ENCODE peak calls at places on chromosome 18, in seven cellular contexts. B is left ventricle myocardium inferior, H is spleen, M is upper lobe of left lung, T is BE2C, L is hepatocyte, A is astrocyte of the spinal cord. K is an unnamed sample.

GRCh38 chr18:35711227-35711626 is 129.7 kb downstream of the GALNT1 start:
- DNase-seq in B (no peak), H (no peak), M (no peak), T (no peak), L (no peak), A (no peak), K (peak)

GRCh38 chr18:21191596-21192307 is 50.3 kb upstream of the GREB1L start:
- DNase-seq in B (peak), H (no peak), M (peak), T (peak), L (peak), A (peak), K (peak)

GRCh38 chr18:70448588-70448987 is 159.7 kb downstream of the SOCS6 start:
- DNase-seq in B (no peak), H (no peak), M (no peak), T (no peak), L (no peak), A (no peak), K (no peak)

GRCh38 chr18:39523281-39523680 is 1957.7 kb upstream of the CELF4 start:
- DNase-seq in B (no peak), H (no peak), M (peak), T (no peak), L (peak), A (peak), K (peak)

GRCh38 chr18:57430166-57430958 is 4.8 kb upstream of the ONECUT2 start:
- DNase-seq in B (no peak), H (no peak), M (no peak), T (no peak), L (no peak), A (no peak), K (no peak)

GRCh38 chr18:24515721-24516120 is 55.3 kb downstream of the HRH4 start:
- DNase-seq in B (no peak), H (no peak), M (no peak), T (no peak), L (no peak), A (no peak), K (no peak)

GRCh38 chr18:59265246-59266018 is 7.8 kb downstream of the RAX start:
- DNase-seq in B (no peak), H (no peak), M (no peak), T (peak), L (no peak), A (no peak), K (peak)

GRCh38 chr18:69490813-69491212 is 90.1 kb downstream of the DOK6 start:
- DNase-seq in B (no peak), H (no peak), M (no peak), T (peak), L (no peak), A (peak), K (peak)

GRCh38 chr18:64409511-64409910 is 260.6 kb upstream of the LINC00305 start:
- DNase-seq in B (no peak), H (no peak), M (no peak), T (peak), L (peak), A (peak), K (no peak)

GRCh38 chr18:78662879-78663278 is 316.7 kb upstream of the SALL3 start:
- DNase-seq in B (no peak), H (no peak), M (no peak), T (no peak), L (no peak), A (no peak), K (no peak)

GRCh38 chr18:59039449-59039848 is 100.2 kb upstream of the SEC11C start:
- DNase-seq in B (no peak), H (peak), M (no peak), T (no peak), L (no peak), A (no peak), K (no peak)

GRCh38 chr18:26406854-26407517 is 141.4 kb downstream of the KCTD1 start:
- DNase-seq in B (no peak), H (no peak), M (no peak), T (no peak), L (no peak), A (no peak), K (no peak)

GRCh38 chr18:26403451-26403850 is 144.9 kb downstream of the KCTD1 start:
- DNase-seq in B (no peak), H (no peak), M (no peak), T (no peak), L (no peak), A (no peak), K (peak)

GRCh38 chr18:26407721-26408601 is 140.4 kb downstream of the KCTD1 start:
- DNase-seq in B (no peak), H (no peak), M (no peak), T (no peak), L (no peak), A (no peak), K (no peak)

GRCh38 chr18:26406294-26406693 is 142.1 kb downstream of the KCTD1 start:
- DNase-seq in B (no peak), H (no peak), M (no peak), T (no peak), L (no peak), A (no peak), K (no peak)

DNA sequence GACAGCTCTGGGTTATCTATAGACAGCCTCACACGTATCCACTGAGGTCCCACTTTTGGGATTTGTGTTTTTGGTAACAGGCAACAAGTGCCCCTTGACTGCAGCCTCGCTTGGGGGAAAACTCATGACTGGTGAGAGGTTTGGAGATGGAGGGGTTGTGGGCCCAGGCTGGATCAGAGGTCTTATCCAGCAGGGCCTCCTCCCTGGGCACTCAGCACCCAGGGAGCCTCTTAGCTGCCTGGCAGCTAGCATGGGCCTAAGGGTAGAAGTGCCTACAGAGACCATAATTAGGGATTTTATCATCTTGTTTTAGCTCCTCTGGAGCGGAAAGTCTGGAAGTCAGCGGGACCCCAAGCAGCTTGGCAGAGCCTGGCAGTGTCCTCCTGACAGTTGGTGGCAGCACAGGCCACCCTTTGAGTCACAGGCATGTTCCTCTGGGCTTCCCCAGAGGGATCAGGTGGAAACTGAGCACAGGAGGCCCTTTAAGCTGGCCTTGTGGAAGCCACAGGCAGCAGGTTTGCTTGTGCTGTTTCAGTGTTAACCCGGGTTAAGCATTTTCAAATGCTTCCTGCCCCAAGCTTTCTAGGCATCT is 143.1 kb downstream of the KCTD1 start:
- DNase-seq in B (peak), H (no peak), M (peak), T (peak), L (peak), A (peak), K (peak)
- TF ChIP-seq CTCF in B (peak), H (no peak), M (peak), T (peak), L (peak), A (peak), K (peak)

GRCh38 chr18:54261894-54262293 is 7.4 kb upstream of the POLI start:
- DNase-seq in B (no peak), H (no peak), M (peak), T (no peak), L (no peak), A (no peak), K (no peak)
- H3K4me3 ChIP-seq in B (no peak), H (no peak), M (no peak), T (no peak), L (no peak), A (no peak), K (no peak)

GRCh38 chr18:37553633-37554398 is 11.8 kb downstream of the CELF4 start:
- DNase-seq in B (no peak), H (peak), M (no peak), T (no peak), L (peak), A (no peak), K (no peak)
- TF ChIP-seq CTCF in B (peak), H (no peak), M (peak), T (peak), L (peak), A (no peak), K (no peak)

GRCh38 chr18:63154350-63155152 is 165.0 kb downstream of the BCL2 start:
- DNase-seq in B (no peak), H (no peak), M (no peak), T (no peak), L (no peak), A (no peak), K (no peak)

GRCh38 chr18:63157293-63158011 is 162.1 kb downstream of the BCL2 start:
- DNase-seq in B (no peak), H (no peak), M (no peak), T (no peak), L (no peak), A (no peak), K (no peak)

GRCh38 chr18:63155169-63155852 is 164.3 kb downstream of the BCL2 start:
- DNase-seq in B (peak), H (peak), M (peak), T (peak), L (peak), A (no peak), K (no peak)

GRCh38 chr18:63158012-63158631 is 161.4 kb downstream of the BCL2 start:
- DNase-seq in B (no peak), H (no peak), M (no peak), T (no peak), L (no peak), A (no peak), K (no peak)

GRCh38 chr18:63155910-63156773 is 163.4 kb downstream of the BCL2 start:
- DNase-seq in B (no peak), H (no peak), M (no peak), T (no peak), L (no peak), A (no peak), K (no peak)
- H3K4me3 ChIP-seq in B (peak), H (no peak), M (no peak), T (no peak), L (no peak), A (no peak), K (no peak)

DNA sequence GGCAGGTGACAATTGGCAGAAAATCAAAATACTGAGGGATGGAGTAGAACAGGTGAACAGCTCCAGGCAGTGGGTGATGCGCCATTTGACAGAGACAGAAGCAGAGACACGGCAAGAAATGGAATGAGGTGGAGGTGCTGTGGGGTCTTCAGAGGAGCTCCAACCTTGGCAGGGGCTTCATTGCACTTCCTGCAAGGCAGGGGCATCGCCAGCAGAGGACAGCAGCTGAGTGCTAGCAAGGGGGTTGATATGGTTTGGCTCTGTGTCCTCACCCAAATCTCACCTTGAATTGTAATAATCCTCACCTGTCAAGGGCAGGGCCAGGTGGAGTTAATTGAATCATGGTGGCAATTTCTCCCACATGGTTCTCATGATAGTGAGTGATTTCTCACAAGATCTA is 42.8 kb downstream of the CCDC68 start:
- DNase-seq in B (no peak), H (no peak), M (no peak), T (no peak), L (no peak), A (no peak), K (no peak)
- TF ChIP-seq CTCF in B (no peak), H (no peak), M (no peak), T (peak), L (no peak), A (no peak), K (no peak)

DNA sequence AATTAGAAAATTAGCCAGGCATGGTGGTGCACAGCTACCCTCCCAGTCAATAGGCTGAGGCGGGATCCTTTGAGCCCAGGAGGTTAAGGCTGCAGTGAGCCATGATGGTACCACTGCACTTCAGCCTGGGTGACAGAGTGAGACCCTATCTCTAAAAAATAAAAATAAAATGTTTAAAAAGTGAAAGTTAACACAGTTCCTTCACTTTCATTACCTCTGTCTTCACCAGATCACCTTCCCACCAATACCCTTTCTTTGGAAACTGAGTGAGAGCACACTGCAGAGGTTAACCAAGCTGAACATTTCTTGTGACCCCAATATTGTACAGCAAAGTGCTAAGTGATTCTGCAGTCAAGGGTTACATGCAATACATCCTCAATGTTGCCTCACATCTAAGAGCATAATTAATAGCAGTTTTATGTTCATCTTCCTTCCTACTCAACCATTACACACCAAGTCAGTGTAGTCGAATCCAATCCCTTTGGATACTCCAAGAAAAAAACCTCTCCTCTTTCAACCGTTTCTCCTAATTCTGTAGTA is 1.7 kb downstream of the L3MBTL4 start:
- DNase-seq in B (no peak), H (no peak), M (no peak), T (no peak), L (no peak), A (no peak), K (peak)
- H3K4me3 ChIP-seq in B (no peak), H (no peak), M (peak), T (no peak), L (no peak), A (no peak), K (no peak)

GRCh38 chr18:46516555-46516954 is 140.5 kb downstream of the LOXHD1 start:
- DNase-seq in B (no peak), H (no peak), M (no peak), T (no peak), L (no peak), A (no peak), K (no peak)

GRCh38 chr18:46518438-46518837 is 138.6 kb downstream of the LOXHD1 start:
- DNase-seq in B (peak), H (no peak), M (no peak), T (peak), L (no peak), A (no peak), K (no peak)

DNA sequence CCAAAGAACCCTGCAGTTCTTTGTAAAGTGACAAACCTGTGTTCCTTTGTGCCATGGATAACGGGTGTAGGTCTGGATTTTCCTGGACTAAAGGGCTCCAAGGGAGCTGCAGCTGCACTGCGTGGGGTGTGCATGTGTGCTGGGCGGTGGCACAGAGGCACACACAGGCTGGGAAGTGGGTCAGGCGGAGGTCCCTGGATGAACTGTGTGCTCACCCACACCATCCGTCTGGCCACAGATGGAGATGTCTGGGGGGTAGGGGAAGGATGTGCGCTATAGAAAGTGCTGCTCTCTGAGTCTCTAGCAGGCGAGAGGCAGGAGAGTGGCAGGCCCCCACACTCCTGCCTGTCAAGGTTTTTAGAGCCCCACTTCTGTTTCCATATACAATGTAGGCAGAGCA is 137.2 kb downstream of the LOXHD1 start:
- DNase-seq in B (no peak), H (no peak), M (no peak), T (no peak), L (no peak), A (no peak), K (no peak)
- TF ChIP-seq CTCF in B (no peak), H (no peak), M (no peak), T (no peak), L (no peak), A (no peak), K (no peak)

GRCh38 chr18:63178526-63178880 is 141.1 kb downstream of the BCL2 start:
- DNase-seq in B (peak), H (peak), M (no peak), T (no peak), L (peak), A (no peak), K (no peak)
- H3K4me3 ChIP-seq in B (peak), H (no peak), M (no peak), T (peak), L (no peak), A (no peak), K (peak)